ENCODE peak calls at places on chromosome 16, in four cellular contexts. One of them, this sample, is unnamed.

GRCh38 chr16:14566599-14566998 is 63.5 kb downstream of the PARN start:
- DNase-seq in CD8-positive, alpha-beta T cell: no peak
- DNase-seq in CD4-positive, alpha-beta memory T cell: no peak
- DNase-seq in A549: no peak
- DNase-seq in this sample: no peak

GRCh38 chr16:19589771-19590302 is 34.3 kb downstream of the VPS35L start:
- DNase-seq in CD4-positive, alpha-beta memory T cell: no peak
- DNase-seq in A549: no peak
- DNase-seq in CD8-positive, alpha-beta T cell: no peak
- DNase-seq in this sample: peak

GRCh38 chr16:75550211-75550662 is 5.8 kb downstream of the TMEM231 start:
- DNase-seq in CD8-positive, alpha-beta T cell: no peak
- DNase-seq in CD4-positive, alpha-beta memory T cell: no peak
- DNase-seq in A549: peak
- DNase-seq in this sample: no peak

GRCh38 chr16:87715231-87715630 is 50.6 kb downstream of the KLHDC4 start:
- DNase-seq in CD4-positive, alpha-beta memory T cell: no peak
- DNase-seq in CD8-positive, alpha-beta T cell: no peak
- DNase-seq in A549: no peak
- DNase-seq in this sample: no peak

GRCh38 chr16:86297391-86297790 is 212.9 kb upstream of the FOXF1 start:
- DNase-seq in CD4-positive, alpha-beta memory T cell: no peak
- DNase-seq in CD8-positive, alpha-beta T cell: no peak
- DNase-seq in A549: no peak
- DNase-seq in this sample: no peak

GRCh38 chr16:86555763-86556130 is 712 bp upstream of the MTHFSD start:
- DNase-seq in A549: no peak
- DNase-seq in CD8-positive, alpha-beta T cell: no peak
- DNase-seq in CD4-positive, alpha-beta memory T cell: no peak
- DNase-seq in this sample: no peak

GRCh38 chr16:9098377-9099090 is 7.1 kb downstream of the HAPSTR1 start:
- DNase-seq in CD4-positive, alpha-beta memory T cell: no peak
- DNase-seq in A549: no peak
- DNase-seq in CD8-positive, alpha-beta T cell: no peak
- DNase-seq in this sample: no peak

GRCh38 chr16:87028481-87029320 is 288.5 kb downstream of the C16orf95 start:
- DNase-seq in CD4-positive, alpha-beta memory T cell: no peak
- DNase-seq in CD8-positive, alpha-beta T cell: no peak
- DNase-seq in A549: no peak
- DNase-seq in this sample: no peak

GRCh38 chr16:78437352-78437968 is 338.0 kb downstream of the WWOX start:
- DNase-seq in CD8-positive, alpha-beta T cell: peak
- DNase-seq in A549: peak
- DNase-seq in CD4-positive, alpha-beta memory T cell: peak
- DNase-seq in this sample: no peak

GRCh38 chr16:15958703-15959348 is 9.4 kb downstream of the ABCC1 start:
- DNase-seq in A549: no peak
- DNase-seq in CD8-positive, alpha-beta T cell: no peak
- DNase-seq in CD4-positive, alpha-beta memory T cell: no peak
- DNase-seq in this sample: no peak

GRCh38 chr16:4052801-4053662 is 63.2 kb downstream of the ADCY9 start:
- DNase-seq in A549: no peak
- DNase-seq in CD8-positive, alpha-beta T cell: peak
- DNase-seq in CD4-positive, alpha-beta memory T cell: no peak
- DNase-seq in this sample: no peak

GRCh38 chr16:75591001-75591852 is 25.0 kb downstream of the GABARAPL2 start:
- DNase-seq in CD8-positive, alpha-beta T cell: no peak
- DNase-seq in CD4-positive, alpha-beta memory T cell: no peak
- DNase-seq in A549: no peak
- DNase-seq in this sample: peak

GRCh38 chr16:27823438-27823820 is 240.1 kb downstream of the GSG1L start:
- DNase-seq in CD8-positive, alpha-beta T cell: no peak
- DNase-seq in CD4-positive, alpha-beta memory T cell: no peak
- DNase-seq in A549: no peak
- DNase-seq in this sample: no peak

GRCh38 chr16:77499373-77500285 is 64.8 kb upstream of the ADAMTS18 start:
- DNase-seq in CD4-positive, alpha-beta memory T cell: no peak
- DNase-seq in CD8-positive, alpha-beta T cell: no peak
- DNase-seq in A549: peak
- DNase-seq in this sample: no peak

DNA sequence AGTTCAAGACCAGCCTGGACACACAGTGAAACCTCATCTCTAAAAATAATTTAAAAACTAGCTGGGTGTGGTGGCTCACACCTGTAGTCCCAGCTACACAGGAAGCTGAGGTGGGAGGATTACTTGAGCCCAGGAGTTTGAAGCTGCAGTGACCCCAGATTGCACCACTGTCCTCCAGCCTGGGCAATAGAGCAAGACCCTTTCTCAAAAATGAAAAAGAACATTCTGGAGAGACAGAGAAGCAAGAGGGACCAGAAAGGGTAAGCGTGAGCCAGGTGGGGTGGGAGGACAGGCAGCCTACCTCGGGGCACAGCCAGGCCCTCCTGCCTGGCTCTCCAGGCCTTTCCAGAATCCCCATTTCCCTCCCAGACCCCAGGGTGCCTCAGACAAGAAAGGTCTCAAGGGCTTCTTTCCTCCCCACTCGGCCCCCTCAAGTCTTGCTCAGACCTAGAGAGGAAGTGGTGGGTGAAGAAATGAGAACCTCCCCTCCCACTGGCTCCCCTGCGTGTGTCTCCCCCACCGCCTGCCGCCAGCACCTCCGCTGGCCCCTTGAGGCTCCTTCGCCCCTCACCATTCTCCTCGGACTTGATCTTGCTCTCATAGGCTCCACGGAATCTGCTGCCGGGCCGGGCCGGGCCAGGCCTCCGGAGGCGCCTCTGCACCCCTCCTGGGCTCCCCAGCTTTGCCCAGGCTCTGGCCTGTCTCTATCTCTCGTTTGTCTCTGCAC is 501 bp downstream of the C16orf54 start:
- DNase-seq in CD8-positive, alpha-beta T cell: peak
- DNase-seq in A549: no peak
- DNase-seq in CD4-positive, alpha-beta memory T cell: peak
- DNase-seq in this sample: no peak
- H3K4me3 ChIP-seq in CD8-positive, alpha-beta T cell: peak
- H3K4me3 ChIP-seq in A549: no peak
- H3K4me3 ChIP-seq in CD4-positive, alpha-beta memory T cell: peak
- H3K4me3 ChIP-seq in this sample: no peak

GRCh38 chr16:10578474-10579316 is 1.7 kb downstream of the EMP2 start:
- DNase-seq in CD4-positive, alpha-beta memory T cell: no peak
- DNase-seq in A549: no peak
- DNase-seq in CD8-positive, alpha-beta T cell: no peak
- DNase-seq in this sample: no peak
- H3K4me3 ChIP-seq in CD4-positive, alpha-beta memory T cell: no peak
- H3K4me3 ChIP-seq in A549: no peak
- H3K4me3 ChIP-seq in CD8-positive, alpha-beta T cell: no peak
- H3K4me3 ChIP-seq in this sample: peak

GRCh38 chr16:47492428-47493357 is 31.6 kb downstream of the PHKB start:
- DNase-seq in A549: no peak
- DNase-seq in CD4-positive, alpha-beta memory T cell: no peak
- DNase-seq in CD8-positive, alpha-beta T cell: no peak
- DNase-seq in this sample: no peak
- H3K4me3 ChIP-seq in A549: no peak
- H3K4me3 ChIP-seq in CD4-positive, alpha-beta memory T cell: no peak
- H3K4me3 ChIP-seq in CD8-positive, alpha-beta T cell: no peak
- H3K4me3 ChIP-seq in this sample: no peak

DNA sequence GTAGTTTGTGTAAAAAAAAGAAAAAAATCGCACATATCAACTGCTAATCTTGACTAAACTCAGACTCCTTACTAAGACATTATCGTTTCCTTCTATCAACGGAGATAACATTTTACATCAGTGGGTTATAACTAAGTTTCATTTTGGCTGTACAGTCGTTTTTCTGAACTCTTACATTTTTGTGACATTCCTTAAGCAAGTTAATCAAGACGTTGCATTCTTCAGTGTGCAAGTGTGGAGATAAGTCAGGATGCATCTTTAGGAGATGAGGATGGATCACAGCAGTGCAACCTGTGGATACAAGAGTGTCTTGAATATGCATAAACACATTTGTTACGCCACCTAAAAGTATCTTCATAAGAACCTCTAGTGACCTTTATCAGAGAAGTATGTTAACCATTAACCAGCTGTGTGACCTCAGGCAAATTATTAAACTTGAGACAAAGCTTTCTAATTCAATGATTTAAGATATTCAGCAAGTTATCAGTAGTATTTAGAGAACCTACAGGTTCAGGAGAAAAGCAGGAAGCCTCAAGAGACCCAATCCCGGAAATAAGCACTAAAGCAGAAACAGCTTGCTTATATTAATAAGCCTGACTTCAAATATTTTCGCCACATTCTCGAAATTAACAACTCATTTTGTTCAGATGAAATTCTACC is 9.4 kb downstream of the CMC2 start:
- DNase-seq in A549: peak
- DNase-seq in CD4-positive, alpha-beta memory T cell: peak
- DNase-seq in CD8-positive, alpha-beta T cell: no peak
- DNase-seq in this sample: no peak
- H3K4me3 ChIP-seq in A549: peak
- H3K4me3 ChIP-seq in CD4-positive, alpha-beta memory T cell: peak
- H3K4me3 ChIP-seq in CD8-positive, alpha-beta T cell: peak
- H3K4me3 ChIP-seq in this sample: no peak

GRCh38 chr16:23506606-23506994 is 3.7 kb downstream of the GGA2 start:
- DNase-seq in CD8-positive, alpha-beta T cell: no peak
- DNase-seq in CD4-positive, alpha-beta memory T cell: no peak
- DNase-seq in A549: no peak
- DNase-seq in this sample: no peak
- H3K4me3 ChIP-seq in CD8-positive, alpha-beta T cell: no peak
- H3K4me3 ChIP-seq in CD4-positive, alpha-beta memory T cell: no peak
- H3K4me3 ChIP-seq in A549: no peak
- H3K4me3 ChIP-seq in this sample: no peak

DNA sequence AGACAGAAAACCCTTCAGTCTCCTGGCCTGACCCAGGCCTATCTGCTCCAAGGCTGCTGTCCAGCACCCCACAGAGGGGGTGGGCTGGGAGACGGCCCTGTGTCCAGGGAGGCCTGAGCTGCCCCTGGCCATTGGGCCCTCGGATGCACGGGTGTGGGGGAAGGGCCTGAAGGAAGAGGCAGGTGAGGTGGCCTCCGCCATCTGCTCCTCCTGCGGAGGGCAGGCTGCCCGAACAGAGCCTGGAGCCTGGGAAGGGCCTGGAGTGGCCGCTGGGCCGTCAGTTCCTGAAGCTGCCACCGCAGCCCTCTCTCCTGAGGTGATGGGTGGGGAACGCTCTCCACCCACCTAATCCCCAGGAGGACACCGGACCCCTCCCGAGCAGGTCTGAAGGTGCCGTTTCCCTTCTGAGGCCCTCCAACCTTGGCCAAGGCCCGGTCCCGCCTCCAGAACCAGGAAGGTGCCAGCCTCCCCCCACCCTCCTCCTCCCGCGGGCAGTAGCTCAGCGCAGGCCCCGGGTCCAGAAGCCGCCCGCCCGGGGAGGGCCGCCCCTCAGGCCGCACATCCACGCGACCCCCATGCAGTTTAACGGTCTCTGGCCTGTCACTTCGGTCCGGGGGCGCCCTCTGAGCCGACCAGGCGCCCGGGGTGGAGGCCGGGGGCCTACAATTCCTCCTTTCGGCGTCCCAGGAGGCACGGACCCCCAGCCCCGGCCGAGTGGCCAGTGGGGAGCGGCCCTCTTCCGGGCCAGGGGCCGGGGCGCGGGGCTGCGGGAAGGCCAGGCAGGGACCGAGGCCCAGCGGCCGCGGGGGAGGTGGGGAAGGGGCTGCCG is 835 bp downstream of the FBXL16 start:
- DNase-seq in A549: no peak
- DNase-seq in CD4-positive, alpha-beta memory T cell: no peak
- DNase-seq in CD8-positive, alpha-beta T cell: no peak
- DNase-seq in this sample: no peak
- H3K4me3 ChIP-seq in A549: peak
- H3K4me3 ChIP-seq in CD4-positive, alpha-beta memory T cell: no peak
- H3K4me3 ChIP-seq in CD8-positive, alpha-beta T cell: no peak
- H3K4me3 ChIP-seq in this sample: no peak

GRCh38 chr16:70698901-70699300 is 13.0 kb upstream of the MTSS2 start:
- DNase-seq in A549: no peak
- DNase-seq in CD8-positive, alpha-beta T cell: no peak
- DNase-seq in CD4-positive, alpha-beta memory T cell: no peak
- DNase-seq in this sample: no peak
- H3K4me3 ChIP-seq in A549: no peak
- H3K4me3 ChIP-seq in CD8-positive, alpha-beta T cell: no peak
- H3K4me3 ChIP-seq in CD4-positive, alpha-beta memory T cell: no peak
- H3K4me3 ChIP-seq in this sample: no peak

GRCh38 chr16:84820305-84820684 is 510 bp downstream of the CRISPLD2 start:
- DNase-seq in A549: no peak
- DNase-seq in CD4-positive, alpha-beta memory T cell: no peak
- DNase-seq in CD8-positive, alpha-beta T cell: no peak
- DNase-seq in this sample: no peak
- H3K4me3 ChIP-seq in A549: peak
- H3K4me3 ChIP-seq in CD4-positive, alpha-beta memory T cell: peak
- H3K4me3 ChIP-seq in CD8-positive, alpha-beta T cell: peak
- H3K4me3 ChIP-seq in this sample: peak

GRCh38 chr16:63241476-63241875 is 1205.2 kb upstream of the CDH8 start:
- DNase-seq in CD4-positive, alpha-beta memory T cell: no peak
- DNase-seq in CD8-positive, alpha-beta T cell: no peak
- DNase-seq in A549: no peak
- DNase-seq in this sample: no peak
- H3K4me3 ChIP-seq in CD4-positive, alpha-beta memory T cell: no peak
- H3K4me3 ChIP-seq in CD8-positive, alpha-beta T cell: no peak
- H3K4me3 ChIP-seq in A549: no peak
- H3K4me3 ChIP-seq in this sample: no peak